ENCODE peak calls at places on chromosomes 11 and 22, in four cellular contexts. One of them, this sample, is unnamed.
A peak's percentile ranks its signal among the peaks of the same experiment; 100 is the strongest.

GRCh38 chr11:33068611-33069340 is 29.4 kb downstream of the TCP11L1 start:
- DNase-seq in HepG2: no peak
- DNase-seq in SK-N-SH: no peak
- DNase-seq in K562: no peak
- DNase-seq in this sample: no peak

GRCh38 chr11:18720811-18721575 is 5.0 kb downstream of the IGSF22 start:
- DNase-seq in SK-N-SH: peak; percentile 89
- DNase-seq in HepG2: no peak
- DNase-seq in K562: peak; percentile 67
- DNase-seq in this sample: no peak

GRCh38 chr11:114244995-114245394 is 51.2 kb upstream of the NNMT start:
- DNase-seq in HepG2: no peak
- DNase-seq in SK-N-SH: no peak
- DNase-seq in K562: no peak
- DNase-seq in this sample: no peak

GRCh38 chr22:47281126-47282106 is 519.0 kb downstream of the TBC1D22A start:
- DNase-seq in K562: no peak
- DNase-seq in SK-N-SH: no peak
- DNase-seq in HepG2: no peak
- DNase-seq in this sample: no peak

GRCh38 chr11:112113539-112114457 is 27.1 kb downstream of the SDHD start:
- DNase-seq in HepG2: peak; percentile 54
- DNase-seq in K562: peak; percentile 65
- DNase-seq in SK-N-SH: peak; percentile 64
- DNase-seq in this sample: no peak

GRCh38 chr22:46587492-46588278 is 32.5 kb upstream of the GRAMD4 start:
- DNase-seq in HepG2: no peak
- DNase-seq in SK-N-SH: peak; percentile 71
- DNase-seq in K562: no peak
- DNase-seq in this sample: peak; percentile 83

GRCh38 chr11:8785998-8786397 is 103.4 kb downstream of the RPL27A start:
- DNase-seq in K562: no peak
- DNase-seq in HepG2: no peak
- DNase-seq in SK-N-SH: no peak
- DNase-seq in this sample: no peak

GRCh38 chr11:114270531-114271270 is 25.5 kb upstream of the NNMT start:
- DNase-seq in SK-N-SH: no peak
- DNase-seq in HepG2: no peak
- DNase-seq in K562: no peak
- DNase-seq in this sample: no peak

GRCh38 chr11:617912-618682 is 2.3 kb upstream of the IRF7 start:
- DNase-seq in HepG2: no peak
- DNase-seq in K562: no peak
- DNase-seq in SK-N-SH: no peak
- DNase-seq in this sample: no peak

GRCh38 chr11:10305964-10306918 is 1.4 kb downstream of the ADM start:
- DNase-seq in HepG2: no peak
- DNase-seq in K562: no peak
- DNase-seq in SK-N-SH: peak; percentile 64
- DNase-seq in this sample: no peak

GRCh38 chr11:10307022-10307410 is 2.1 kb downstream of the ADM start:
- DNase-seq in SK-N-SH: no peak
- DNase-seq in K562: no peak
- DNase-seq in HepG2: peak; percentile 27
- DNase-seq in this sample: no peak

GRCh38 chr11:10304495-10305261 is at the start of gene ADM:
- DNase-seq in HepG2: peak; percentile 90
- DNase-seq in K562: peak; percentile 60
- DNase-seq in SK-N-SH: peak; percentile 94
- DNase-seq in this sample: no peak

GRCh38 chr11:10303558-10304363 is 1.1 kb upstream of the ADM start:
- DNase-seq in HepG2: peak; percentile 44
- DNase-seq in SK-N-SH: peak; percentile 30
- DNase-seq in K562: peak; percentile 16
- DNase-seq in this sample: no peak

DNA sequence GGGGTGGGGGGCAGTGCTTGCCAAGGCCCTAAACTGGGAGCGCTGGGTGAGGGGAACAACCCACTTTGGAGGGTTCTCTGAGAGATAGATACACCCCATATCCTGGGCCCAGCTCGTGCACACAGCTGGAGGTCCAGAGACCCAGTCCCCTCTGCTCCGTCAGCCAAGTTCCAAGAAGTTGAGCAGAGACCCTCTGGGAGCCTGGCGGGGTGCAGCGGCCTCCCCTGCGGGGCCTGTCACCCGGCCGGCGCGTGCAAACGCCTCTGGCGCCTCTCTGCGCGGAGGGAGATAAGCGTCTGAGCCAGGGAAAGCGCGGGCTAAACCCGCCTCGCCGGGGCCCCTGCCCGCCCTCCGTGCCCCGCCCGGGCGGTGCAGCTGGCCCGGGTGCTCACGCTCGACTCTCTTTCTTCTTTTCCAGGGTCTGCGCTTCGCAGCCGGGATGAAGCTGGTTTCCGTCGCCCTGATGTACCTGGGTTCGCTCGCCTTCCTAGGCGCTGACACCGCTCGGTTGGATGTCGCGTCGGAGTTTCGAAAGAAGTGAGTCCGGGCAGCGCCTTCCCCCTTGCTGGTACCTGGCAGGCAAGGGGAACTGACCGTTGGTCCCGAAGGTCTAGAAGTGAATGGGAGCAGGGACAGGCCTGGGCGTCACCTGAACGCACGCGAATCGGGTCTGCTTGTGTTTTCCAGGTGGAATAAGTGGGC is 540 bp downstream of the ADM start:
- DNase-seq in HepG2: peak; percentile 33
- DNase-seq in SK-N-SH: peak; percentile 76
- DNase-seq in K562: peak; percentile 16
- DNase-seq in this sample: no peak
- TF ChIP-seq POLR2AphosphoS5 in HepG2: no peak
- TF ChIP-seq POLR2AphosphoS5 in SK-N-SH: no peak
- TF ChIP-seq POLR2AphosphoS5 in K562: no peak
- TF ChIP-seq POLR2AphosphoS5 in this sample: no peak

GRCh38 chr11:27081056-27081455 is 40.4 kb downstream of the BBOX1 start:
- DNase-seq in K562: no peak
- DNase-seq in HepG2: no peak
- DNase-seq in SK-N-SH: no peak
- DNase-seq in this sample: no peak
- TF ChIP-seq TAF1 in K562: no peak
- TF ChIP-seq TAF1 in HepG2: no peak
- TF ChIP-seq TAF1 in SK-N-SH: no peak
- TF ChIP-seq TAF1 in this sample: no peak

DNA sequence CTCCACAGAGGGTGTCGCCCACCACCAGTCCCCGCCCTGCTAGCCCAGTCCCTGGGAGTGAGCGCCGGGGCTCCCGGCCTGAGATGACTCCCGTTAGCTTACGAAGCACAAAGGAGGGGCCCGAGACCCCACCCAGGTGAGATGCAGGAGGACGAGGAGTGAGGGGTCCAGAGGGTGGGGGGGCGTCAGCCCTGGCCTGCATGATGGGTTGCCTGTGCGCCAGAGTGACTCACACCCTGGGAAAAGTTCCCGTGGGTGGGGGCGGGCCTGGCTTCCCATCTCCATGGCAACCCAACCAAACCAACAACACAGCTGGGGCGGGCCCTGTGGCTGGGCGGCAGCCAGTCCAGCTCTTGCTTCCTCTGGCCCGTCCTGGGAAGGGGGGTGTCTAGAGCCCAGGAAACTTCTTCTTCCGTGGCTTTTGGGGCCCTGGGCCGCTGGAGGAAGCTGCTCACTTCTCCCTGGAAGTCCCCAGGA is 4.5 kb downstream of the GAS2L1 start:
- DNase-seq in K562: peak; percentile 89
- DNase-seq in HepG2: peak; percentile 73
- DNase-seq in SK-N-SH: peak; percentile 86
- DNase-seq in this sample: peak; percentile 79
- TF ChIP-seq POLR2AphosphoS5 in K562: no peak
- TF ChIP-seq POLR2AphosphoS5 in HepG2: no peak
- TF ChIP-seq POLR2AphosphoS5 in SK-N-SH: no peak
- TF ChIP-seq POLR2AphosphoS5 in this sample: no peak

GRCh38 chr22:27105142-27106025 is 448.0 kb downstream of the MIAT start:
- DNase-seq in HepG2: no peak
- DNase-seq in SK-N-SH: no peak
- DNase-seq in K562: no peak
- DNase-seq in this sample: no peak
- TF ChIP-seq TAF1 in HepG2: no peak
- TF ChIP-seq TAF1 in SK-N-SH: no peak
- TF ChIP-seq TAF1 in K562: no peak
- TF ChIP-seq TAF1 in this sample: no peak

DNA sequence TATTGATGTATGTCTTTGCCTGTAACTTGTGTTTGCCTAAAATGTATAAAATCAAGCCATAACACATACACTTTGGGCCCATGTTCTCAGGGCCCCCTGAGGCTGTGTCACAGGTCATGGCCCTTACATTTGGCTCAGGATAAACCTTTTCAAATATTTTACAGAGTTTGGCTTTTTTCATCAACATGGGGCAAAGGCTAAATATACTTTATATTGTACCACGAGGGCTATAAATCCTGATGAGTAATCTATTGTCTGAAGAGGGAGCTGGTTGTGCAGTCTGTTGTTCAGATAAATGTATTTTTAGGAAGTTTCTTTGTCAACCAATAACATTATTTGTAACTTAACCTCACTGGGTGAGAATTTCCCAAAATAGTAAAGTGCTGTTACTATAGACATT is 404.6 kb upstream of the DDI1 start:
- DNase-seq in HepG2: no peak
- DNase-seq in SK-N-SH: no peak
- DNase-seq in K562: no peak
- DNase-seq in this sample: no peak
- TF ChIP-seq POLR2AphosphoS5 in HepG2: no peak
- TF ChIP-seq POLR2AphosphoS5 in SK-N-SH: no peak
- TF ChIP-seq POLR2AphosphoS5 in K562: no peak
- TF ChIP-seq POLR2AphosphoS5 in this sample: no peak

GRCh38 chr11:24289301-24289700 is 207.6 kb upstream of the LUZP2 start:
- DNase-seq in HepG2: no peak
- DNase-seq in K562: no peak
- DNase-seq in SK-N-SH: no peak
- DNase-seq in this sample: no peak
- TF ChIP-seq TAF1 in HepG2: no peak
- TF ChIP-seq TAF1 in K562: no peak
- TF ChIP-seq TAF1 in SK-N-SH: no peak
- TF ChIP-seq TAF1 in this sample: no peak

DNA sequence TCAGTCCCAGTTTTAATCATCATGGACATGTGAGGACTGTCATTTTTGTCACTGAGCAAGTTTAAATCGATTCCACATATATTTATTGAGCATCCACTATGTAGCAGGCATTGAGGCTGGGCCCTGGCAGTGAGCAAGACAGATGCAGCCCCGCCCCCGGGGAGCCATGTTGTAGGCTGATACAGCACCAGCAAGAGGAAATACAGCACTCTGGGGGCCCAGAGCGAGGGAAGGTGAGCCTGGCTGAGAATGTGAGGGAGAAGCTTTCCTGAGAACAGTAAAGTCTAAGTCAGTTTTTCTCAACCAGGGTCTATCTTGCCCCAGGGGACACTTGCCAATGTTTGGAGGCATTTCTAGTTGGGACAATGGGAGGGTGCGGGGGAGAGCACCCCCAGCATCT is 108.6 kb upstream of the ASPHD2 start:
- DNase-seq in SK-N-SH: no peak
- DNase-seq in HepG2: no peak
- DNase-seq in K562: no peak
- DNase-seq in this sample: no peak
- TF ChIP-seq POLR2AphosphoS5 in SK-N-SH: no peak
- TF ChIP-seq POLR2AphosphoS5 in HepG2: no peak
- TF ChIP-seq POLR2AphosphoS5 in K562: no peak
- TF ChIP-seq POLR2AphosphoS5 in this sample: no peak

GRCh38 chr22:50641696-50642607 is 14.0 kb upstream of the ARSA start:
- DNase-seq in HepG2: peak; percentile 95
- DNase-seq in SK-N-SH: no peak
- DNase-seq in K562: no peak
- DNase-seq in this sample: no peak
- TF ChIP-seq TAF1 in HepG2: peak; percentile 38
- TF ChIP-seq TAF1 in SK-N-SH: no peak
- TF ChIP-seq TAF1 in K562: no peak
- TF ChIP-seq TAF1 in this sample: no peak

GRCh38 chr22:41444360-41445170 is 2.0 kb downstream of the TOB2 start:
- DNase-seq in HepG2: peak; percentile 98
- DNase-seq in SK-N-SH: peak; percentile 82
- DNase-seq in K562: peak; percentile 95
- DNase-seq in this sample: peak; percentile 66

GRCh38 chr22:41447435-41448188 is 1.0 kb upstream of the TOB2 start:
- DNase-seq in SK-N-SH: peak; percentile 50
- DNase-seq in K562: peak; percentile 69
- DNase-seq in HepG2: peak; percentile 73
- DNase-seq in this sample: no peak

GRCh38 chr22:41446057-41446501 is 522 bp downstream of the TOB2 start:
- DNase-seq in SK-N-SH: no peak
- DNase-seq in HepG2: no peak
- DNase-seq in K562: peak; percentile 23
- DNase-seq in this sample: no peak

GRCh38 chr22:41446639-41447434 is at the start of gene TOB2:
- DNase-seq in SK-N-SH: peak; percentile 80
- DNase-seq in K562: peak; percentile 94
- DNase-seq in HepG2: peak; percentile 86
- DNase-seq in this sample: peak; percentile 62

GRCh38 chr22:41445171-41446056 is 1.2 kb downstream of the TOB2 start:
- DNase-seq in K562: peak; percentile 61
- DNase-seq in HepG2: no peak
- DNase-seq in SK-N-SH: no peak
- DNase-seq in this sample: no peak
- TF ChIP-seq POLR2AphosphoS5 in K562: no peak
- TF ChIP-seq POLR2AphosphoS5 in HepG2: no peak
- TF ChIP-seq POLR2AphosphoS5 in SK-N-SH: no peak
- TF ChIP-seq POLR2AphosphoS5 in this sample: no peak

GRCh38 chr11:100759106-100759505 is 72.0 kb downstream of the ARHGAP42 start:
- DNase-seq in SK-N-SH: no peak
- DNase-seq in K562: no peak
- DNase-seq in HepG2: no peak
- DNase-seq in this sample: no peak
- TF ChIP-seq TAF1 in SK-N-SH: no peak
- TF ChIP-seq TAF1 in K562: no peak
- TF ChIP-seq TAF1 in HepG2: no peak
- TF ChIP-seq TAF1 in this sample: no peak